ENCODE peak calls at places on chromosomes 16 and 17, in seven cellular contexts. N is GM23248, D is IMR-90, X is astrocyte, U is mammary epithelial cell, V is fibroblast of lung, F is mesenchymal stem cell. A is an unnamed sample.

GRCh38 chr17:27595208-27595607 is 35.8 kb upstream of the LGALS9 start:
- DNase-seq in N (no peak), D (no peak), X (no peak), U (no peak), V (no peak), F (no peak), A (no peak)

GRCh38 chr16:2980227-2981176 is at the start of gene PKMYT1:
- DNase-seq in N (peak), D (peak), X (peak), U (peak), V (peak), F (peak), A (peak)

GRCh38 chr16:4972938-4973587 is 14.9 kb downstream of the SEC14L5 start:
- DNase-seq in N (no peak), D (no peak), X (no peak), U (no peak), V (no peak), F (peak), A (no peak)

GRCh38 chr16:67244387-67245188 is 2.7 kb downstream of the FHOD1 start:
- DNase-seq in N (peak), D (peak), X (peak), U (peak), V (peak), F (peak), A (peak)

GRCh38 chr17:80430446-80431245 is 15.7 kb downstream of the ENDOV start:
- DNase-seq in N (no peak), D (no peak), X (no peak), U (no peak), V (no peak), F (no peak), A (no peak)

GRCh38 chr17:61380217-61380835 is 19.3 kb upstream of the TBX2 start:
- DNase-seq in N (no peak), D (no peak), X (no peak), U (no peak), V (no peak), F (no peak), A (no peak)

GRCh38 chr16:79061199-79061598 is 539.3 kb downstream of the MAF start:
- DNase-seq in N (no peak), D (no peak), X (no peak), U (no peak), V (no peak), F (no peak), A (no peak)

GRCh38 chr17:14359251-14359939 is 58.5 kb downstream of the HS3ST3B1 start:
- DNase-seq in N (peak), D (no peak), X (no peak), U (no peak), V (no peak), F (peak), A (no peak)

GRCh38 chr17:39928868-39929651 is 1.5 kb downstream of the LRRC3C start:
- DNase-seq in N (peak), D (peak), X (peak), U (peak), V (peak), F (peak), A (peak)

GRCh38 chr16:1426734-1427451 is 4.0 kb upstream of the PERCC1 start:
- DNase-seq in N (no peak), D (no peak), X (no peak), U (no peak), V (no peak), F (no peak), A (no peak)

GRCh38 chr16:19377864-19378263 is 39.8 kb upstream of the TMC5 start:
- DNase-seq in N (no peak), D (no peak), X (no peak), U (no peak), V (no peak), F (no peak), A (no peak)

GRCh38 chr17:28426081-28426519 is 20.1 kb upstream of the SLC46A1 start:
- DNase-seq in N (peak), D (no peak), X (no peak), U (no peak), V (no peak), F (peak), A (no peak)

GRCh38 chr16:48158296-48158695 is 2.5 kb upstream of the ABCC12 start:
- DNase-seq in N (peak), D (peak), X (peak), U (peak), V (peak), F (peak), A (peak)

GRCh38 chr17:67448449-67448848 is 71.4 kb downstream of the PITPNC1 start:
- DNase-seq in N (no peak), D (no peak), X (no peak), U (no peak), V (no peak), F (no peak), A (no peak)

GRCh38 chr17:14303343-14304221 is 2.7 kb downstream of the HS3ST3B1 start:
- DNase-seq in N (peak), D (no peak), X (no peak), U (no peak), V (no peak), F (peak), A (no peak)

GRCh38 chr16:88350922-88351321 is 31.8 kb upstream of the ZNF469 start:
- DNase-seq in N (no peak), D (no peak), X (no peak), U (no peak), V (no peak), F (no peak), A (no peak)

GRCh38 chr17:68509151-68510057 is 2.8 kb upstream of the PRKAR1A start:
- DNase-seq in N (no peak), D (no peak), X (no peak), U (no peak), V (no peak), F (no peak), A (no peak)

GRCh38 chr16:10992797-10993196 is 48.4 kb downstream of the CLEC16A start:
- DNase-seq in N (peak), D (peak), X (peak), U (peak), V (peak), F (peak), A (peak)

GRCh38 chr17:19338031-19338990 is 24.2 kb downstream of the B9D1 start:
- DNase-seq in N (peak), D (peak), X (peak), U (peak), V (peak), F (peak), A (no peak)

GRCh38 chr17:41835214-41835799 is 725 bp downstream of the NT5C3B start:
- DNase-seq in N (peak), D (no peak), X (no peak), U (peak), V (peak), F (no peak), A (no peak)

GRCh38 chr17:2238432-2239169 is 65.0 kb downstream of the SMG6 start:
- DNase-seq in N (peak), D (no peak), X (no peak), U (no peak), V (no peak), F (peak), A (no peak)

GRCh38 chr17:60164697-60165096 is 14.9 kb downstream of the CA4 start:
- DNase-seq in N (no peak), D (no peak), X (no peak), U (no peak), V (no peak), F (no peak), A (no peak)

GRCh38 chr17:2854662-2855061 is 58.4 kb downstream of the RAP1GAP2 start:
- DNase-seq in N (peak), D (no peak), X (no peak), U (peak), V (no peak), F (no peak), A (no peak)

GRCh38 chr16:55710466-55710865 is 54.7 kb downstream of the SLC6A2 start:
- DNase-seq in N (peak), D (no peak), X (no peak), U (peak), V (no peak), F (peak), A (no peak)

GRCh38 chr17:39150795-39151679 is at the start of gene PLXDC1:
- DNase-seq in N (peak), D (no peak), X (no peak), U (no peak), V (no peak), F (no peak), A (no peak)

GRCh38 chr17:65062168-65062915 is 5.8 kb upstream of the GNA13 start:
- DNase-seq in N (peak), D (no peak), X (no peak), U (peak), V (no peak), F (peak), A (no peak)

GRCh38 chr16:85544668-85545067 is 68.5 kb upstream of the GSE1 start:
- DNase-seq in N (no peak), D (no peak), X (no peak), U (no peak), V (no peak), F (no peak), A (no peak)

GRCh38 chr17:78862073-78863023 is 21.7 kb upstream of the USP36 start:
- DNase-seq in N (peak), D (peak), X (peak), U (peak), V (peak), F (peak), A (peak)

GRCh38 chr17:81935709-81936084 is 1.4 kb downstream of the PYCR1 start:
- DNase-seq in N (no peak), D (no peak), X (no peak), U (no peak), V (no peak), F (no peak), A (no peak)

GRCh38 chr17:2218426-2218825 is 85.2 kb downstream of the SMG6 start:
- DNase-seq in N (no peak), D (no peak), X (no peak), U (peak), V (no peak), F (no peak), A (no peak)

GRCh38 chr16:29927523-29927905 is 1.5 kb upstream of the KCTD13 start:
- DNase-seq in N (no peak), D (no peak), X (no peak), U (no peak), V (peak), F (no peak), A (no peak)

GRCh38 chr17:10843806-10844205 is 5.9 kb upstream of the PIRT start:
- DNase-seq in N (peak), D (no peak), X (no peak), U (no peak), V (peak), F (no peak), A (no peak)

GRCh38 chr17:43900858-43901754 is 6.2 kb downstream of the MPP2 start:
- DNase-seq in N (peak), D (no peak), X (no peak), U (no peak), V (no peak), F (no peak), A (no peak)
- H2AFZ ChIP-seq in N (peak), D (peak), X (peak), U (peak), V (peak), F (no peak), A (peak)

DNA sequence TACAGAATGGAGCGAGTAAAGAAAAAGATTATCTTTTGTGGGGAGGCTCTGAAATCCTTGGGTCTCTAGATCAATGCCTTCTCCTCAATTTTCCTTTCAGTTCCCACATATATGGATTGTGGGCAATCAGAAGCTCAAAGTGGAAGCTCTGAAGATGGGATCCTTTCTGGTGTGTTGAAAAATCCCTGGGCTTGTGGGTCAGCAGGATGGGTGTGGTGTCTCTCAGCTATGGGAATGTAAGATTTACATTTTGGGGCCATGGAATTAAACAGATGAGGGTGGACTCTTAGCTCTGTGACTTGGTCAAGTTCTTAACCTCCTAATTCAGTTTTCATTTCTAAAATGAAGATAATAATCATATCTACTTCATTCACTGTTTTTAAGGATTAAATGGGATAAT is 231.9 kb upstream of the CA10 start:
- DNase-seq in N (no peak), D (no peak), X (no peak), U (no peak), V (no peak), F (no peak), A (no peak)
- H3K9ac ChIP-seq in N (no peak), D (no peak), X (no peak), U (no peak), V (no peak), F (no peak), A (no peak)

GRCh38 chr16:82782715-82783251 is 156.0 kb downstream of the CDH13 start:
- DNase-seq in N (no peak), D (no peak), X (no peak), U (no peak), V (no peak), F (no peak), A (no peak)
- H2AFZ ChIP-seq in N (no peak), D (no peak), X (no peak), U (no peak), V (no peak), F (no peak), A (no peak)

GRCh38 chr17:21199311-21199710 is 14.7 kb downstream of the TMEM11 start:
- DNase-seq in N (peak), D (no peak), X (peak), U (no peak), V (peak), F (peak), A (no peak)
- H3K9ac ChIP-seq in N (peak), D (no peak), X (no peak), U (no peak), V (no peak), F (peak), A (no peak)

DNA sequence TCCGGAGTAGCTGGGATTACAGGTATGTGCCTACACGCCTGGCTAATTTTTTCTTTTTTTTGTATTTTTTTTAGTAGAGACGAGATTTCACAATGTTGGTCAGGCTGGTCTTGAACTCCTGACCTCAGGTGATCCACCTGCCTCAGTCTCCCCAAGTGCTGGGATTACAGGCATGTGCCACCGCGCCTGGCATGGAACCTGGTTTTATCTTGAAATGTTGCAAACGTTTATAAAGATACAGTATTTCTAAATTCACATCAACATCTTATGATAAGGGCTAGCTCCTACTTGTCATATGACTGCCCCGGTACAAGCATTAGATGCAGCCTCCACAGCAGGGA is 1.5 kb upstream of the IST1 start:
- DNase-seq in N (no peak), D (no peak), X (no peak), U (no peak), V (no peak), F (no peak), A (no peak)
- H2AFZ ChIP-seq in N (peak), D (peak), X (peak), U (peak), V (no peak), F (no peak), A (peak)

DNA sequence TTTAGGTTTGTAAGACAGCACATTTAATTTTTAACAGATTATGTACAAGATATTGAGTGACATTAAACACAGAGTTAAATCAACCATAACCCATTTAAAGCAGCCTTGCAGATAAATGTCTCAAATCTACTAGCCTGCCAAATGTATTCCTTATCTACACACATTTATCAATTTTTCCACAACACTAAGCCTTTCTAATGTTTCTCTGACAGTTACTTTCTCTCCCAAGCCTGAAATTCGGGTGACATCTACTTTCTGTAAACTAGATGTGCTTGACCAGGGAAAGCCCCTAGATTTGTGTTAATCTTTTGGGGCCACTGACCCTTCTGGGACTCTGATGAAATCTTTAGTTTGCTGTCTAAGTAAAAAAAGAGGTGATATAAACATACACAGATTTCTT is 69.0 kb downstream of the CDH13 start:
- DNase-seq in N (no peak), D (no peak), X (peak), U (no peak), V (peak), F (peak), A (no peak)
- H3K9ac ChIP-seq in N (no peak), D (no peak), X (no peak), U (no peak), V (no peak), F (no peak), A (no peak)

GRCh38 chr17:31386542-31387075 is 4.9 kb upstream of the RAB11FIP4 start:
- DNase-seq in N (no peak), D (no peak), X (no peak), U (no peak), V (no peak), F (no peak), A (no peak)
- H2AFZ ChIP-seq in N (no peak), D (no peak), X (no peak), U (no peak), V (no peak), F (no peak), A (no peak)

DNA sequence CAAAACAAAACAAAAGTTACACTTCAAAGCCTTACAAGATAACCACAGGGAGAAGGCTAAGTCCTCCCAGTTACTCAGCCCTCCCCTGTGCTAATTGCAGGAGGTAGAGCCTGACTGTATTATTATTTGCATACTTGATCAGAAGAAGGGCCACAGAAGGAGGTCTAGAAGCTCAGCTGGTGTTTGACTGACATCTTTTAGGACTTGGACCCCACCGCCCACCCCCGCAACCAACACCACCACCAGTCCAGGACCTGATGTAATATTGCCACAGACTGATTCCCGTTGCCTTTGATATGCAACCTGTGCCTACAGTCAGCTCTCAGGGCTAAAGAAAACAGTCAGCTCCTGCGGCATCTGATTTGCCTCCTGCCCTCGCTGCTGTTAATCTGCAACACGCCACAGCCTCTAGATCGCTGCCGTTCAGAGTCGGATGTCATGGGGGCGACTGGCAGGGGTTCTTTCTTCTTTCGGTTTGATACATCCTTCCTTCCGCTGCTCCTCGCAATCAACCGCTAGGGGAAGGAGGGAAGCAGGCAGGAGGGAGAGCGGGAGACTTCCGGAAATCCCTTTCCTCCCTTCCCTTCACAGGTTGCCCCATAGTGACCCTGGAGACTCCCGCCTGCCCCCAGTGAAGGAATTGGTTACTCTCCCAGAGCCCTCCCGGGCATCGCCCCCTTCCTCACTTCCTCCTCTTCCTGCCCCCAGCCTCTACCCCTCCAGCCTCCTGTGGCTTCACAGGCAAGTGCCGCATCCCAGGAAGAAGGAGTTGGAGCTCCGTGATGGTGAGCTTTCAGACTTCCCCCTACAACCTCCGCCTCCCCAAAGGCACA is 90.5 kb upstream of the SOX9 start:
- DNase-seq in N (peak), D (peak), X (peak), U (peak), V (peak), F (peak), A (no peak)
- H3K9ac ChIP-seq in N (peak), D (peak), X (peak), U (no peak), V (peak), F (peak), A (no peak)

GRCh38 chr17:58516644-58517377 is 2.4 kb upstream of the MTMR4 start:
- DNase-seq in N (no peak), D (no peak), X (no peak), U (no peak), V (no peak), F (no peak), A (no peak)
- H2AFZ ChIP-seq in N (peak), D (peak), X (peak), U (peak), V (peak), F (no peak), A (no peak)

GRCh38 chr17:49547566-49547965 is 28.1 kb upstream of the NXPH3 start:
- DNase-seq in N (no peak), D (no peak), X (no peak), U (no peak), V (no peak), F (no peak), A (no peak)

GRCh38 chr17:49548506-49549310 is 27.0 kb upstream of the NXPH3 start:
- DNase-seq in N (peak), D (peak), X (no peak), U (peak), V (peak), F (peak), A (peak)

GRCh38 chr17:49548051-49548505 is 27.6 kb upstream of the NXPH3 start:
- DNase-seq in N (no peak), D (no peak), X (no peak), U (no peak), V (no peak), F (no peak), A (no peak)

GRCh38 chr17:49549691-49550678 is 25.7 kb upstream of the NXPH3 start:
- DNase-seq in N (no peak), D (no peak), X (no peak), U (no peak), V (no peak), F (no peak), A (no peak)

GRCh38 chr17:49549311-49549605 is 26.4 kb upstream of the NXPH3 start:
- DNase-seq in N (no peak), D (no peak), X (no peak), U (no peak), V (no peak), F (no peak), A (no peak)
- H3K9ac ChIP-seq in N (no peak), D (no peak), X (no peak), U (no peak), V (no peak), F (no peak), A (no peak)

A was measured in HCT116.